ENCODE peak calls at places on chromosomes 11 and 22, in eight cellular contexts. L, S, Z, C, W, D, G and T are unnamed samples.

GRCh38 chr11:120774591-120775386 is 249.1 kb upstream of the TBCEL start:
- DNase-seq in L (no peak), S (no peak), Z (no peak), C (no peak), W (no peak), D (no peak), G (no peak), T (no peak)

GRCh38 chr11:96169250-96169649 is 173.7 kb downstream of the MAML2 start:
- DNase-seq in L (no peak), S (no peak), Z (no peak), C (no peak), W (no peak), D (no peak), G (no peak), T (no peak)

GRCh38 chr22:23113067-23113846 is 28.5 kb downstream of the RSPH14 start:
- DNase-seq in L (no peak), S (no peak), Z (no peak), C (no peak), W (peak), D (no peak), G (no peak), T (no peak)

GRCh38 chr22:39178206-39179111 is 26.0 kb upstream of the CBX7 start:
- DNase-seq in L (no peak), S (no peak), Z (no peak), C (peak), W (no peak), D (no peak), G (no peak), T (no peak)

GRCh38 chr11:10490032-10490397 is 35.0 kb downstream of the AMPD3 start:
- DNase-seq in L (no peak), S (no peak), Z (no peak), C (peak), W (no peak), D (no peak), G (no peak), T (no peak)

GRCh38 chr11:15969281-15969680 is 387.1 kb downstream of the SOX6 start:
- DNase-seq in L (peak), S (no peak), Z (no peak), C (no peak), W (peak), D (peak), G (no peak), T (peak)

GRCh38 chr11:76206327-76207081 is at the start of gene WNT11:
- DNase-seq in L (no peak), S (peak), Z (peak), C (no peak), W (no peak), D (no peak), G (peak), T (no peak)

GRCh38 chr22:17217179-17217578 is 2.1 kb downstream of the ADA2 start:
- DNase-seq in L (no peak), S (no peak), Z (peak), C (no peak), W (no peak), D (no peak), G (no peak), T (no peak)

GRCh38 chr22:26322179-26322905 is 106.7 kb upstream of the ASPHD2 start:
- DNase-seq in L (no peak), S (no peak), Z (no peak), C (no peak), W (peak), D (no peak), G (no peak), T (no peak)

GRCh38 chr11:35082322-35083180 is 56.4 kb upstream of the CD44 start:
- DNase-seq in L (peak), S (no peak), Z (peak), C (no peak), W (peak), D (peak), G (peak), T (peak)

GRCh38 chr22:35227248-35227647 is 30.0 kb upstream of the HMGXB4 start:
- DNase-seq in L (no peak), S (no peak), Z (no peak), C (no peak), W (no peak), D (no peak), G (no peak), T (no peak)

GRCh38 chr11:103961010-103961409 is 75.4 kb upstream of the DDI1 start:
- DNase-seq in L (no peak), S (no peak), Z (no peak), C (no peak), W (no peak), D (no peak), G (no peak), T (no peak)

GRCh38 chr11:67276821-67277230 is 10.6 kb downstream of the GRK2 start:
- DNase-seq in L (peak), S (no peak), Z (peak), C (no peak), W (no peak), D (no peak), G (peak), T (no peak)

GRCh38 chr11:133354069-133354468 is 178.2 kb downstream of the OPCML start:
- DNase-seq in L (no peak), S (no peak), Z (no peak), C (no peak), W (no peak), D (no peak), G (no peak), T (no peak)

GRCh38 chr22:50186789-50187523 is 1.2 kb downstream of the TRABD start:
- DNase-seq in L (peak), S (no peak), Z (peak), C (no peak), W (no peak), D (no peak), G (no peak), T (no peak)

GRCh38 chr11:78715639-78716311 is 141.1 kb upstream of the NARS2 start:
- DNase-seq in L (peak), S (peak), Z (no peak), C (no peak), W (peak), D (no peak), G (peak), T (peak)

DNA sequence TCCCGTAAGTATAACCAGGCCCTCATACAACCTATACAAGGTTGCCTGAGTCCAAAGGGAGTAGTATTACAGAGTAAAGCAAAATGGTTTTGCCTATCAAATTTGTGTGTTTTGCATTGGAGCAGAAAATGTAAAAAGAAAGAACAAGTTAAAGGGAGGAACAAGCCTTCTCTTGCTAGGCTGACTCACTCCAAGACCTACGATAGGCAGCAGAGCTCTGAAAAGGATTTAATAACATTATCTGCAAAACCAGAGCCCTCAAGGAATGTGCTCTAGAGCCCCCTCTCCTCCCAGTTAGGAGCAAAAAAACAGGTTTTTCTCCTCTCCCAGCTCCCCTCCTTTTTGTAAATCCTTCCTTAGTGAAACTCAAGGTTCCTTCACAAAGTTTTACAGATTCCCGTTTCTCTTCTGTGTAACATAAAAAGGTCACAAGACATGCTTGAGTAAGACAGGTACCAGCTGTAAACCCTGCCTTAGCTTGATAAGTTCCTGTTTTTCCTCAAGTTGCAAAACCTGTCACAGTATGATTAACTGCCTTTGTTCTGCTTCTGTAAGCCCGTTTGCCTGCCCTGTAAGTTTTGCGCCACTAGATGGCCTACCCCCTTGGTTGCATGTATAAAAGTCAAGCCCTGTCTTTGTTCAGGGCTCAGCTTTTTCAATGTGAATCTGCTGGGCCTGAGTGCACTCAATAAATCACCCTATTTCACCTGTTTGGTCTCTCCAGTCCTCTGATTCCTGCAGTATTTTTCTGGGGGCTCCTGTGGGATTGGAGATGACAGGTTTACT is 498.2 kb downstream of the KCNA4 start:
- DNase-seq in L (no peak), S (no peak), Z (no peak), C (no peak), W (no peak), D (no peak), G (no peak), T (no peak)
- TF ChIP-seq CTCF in L (no peak), S (peak), Z (no peak), C (peak), W (no peak), D (no peak), G (peak), T (peak)

DNA sequence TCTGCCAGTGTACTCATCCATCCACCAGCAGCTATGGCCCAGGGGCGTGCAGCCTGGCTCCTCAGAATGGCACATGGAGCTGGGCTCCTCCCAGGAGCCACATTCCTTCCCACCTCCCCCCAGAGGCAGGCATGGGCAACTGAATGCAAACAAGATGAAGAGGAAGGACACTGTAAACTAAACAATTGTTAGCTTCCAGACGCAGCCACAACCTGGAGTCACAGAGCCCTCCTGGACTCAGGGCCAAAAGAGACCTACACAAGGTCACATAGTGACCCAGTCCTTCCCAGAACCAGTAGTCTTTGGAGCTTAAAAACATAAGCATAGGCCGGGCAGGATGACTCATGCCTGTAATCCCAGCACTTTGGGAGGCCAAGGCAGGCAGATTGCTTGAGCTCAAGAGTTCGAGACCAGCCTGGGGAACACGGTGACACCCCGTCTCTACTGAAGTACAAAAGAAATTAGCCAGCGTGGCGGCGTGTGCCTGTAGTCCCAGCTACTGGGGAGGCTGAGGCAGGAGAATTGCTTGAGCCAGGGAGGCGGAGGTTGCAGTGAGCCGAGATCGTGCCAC is 30.7 kb upstream of the CLDN5 start:
- DNase-seq in L (no peak), S (no peak), Z (no peak), C (no peak), W (no peak), D (no peak), G (peak), T (no peak)
- TF ChIP-seq CTCF in L (no peak), S (peak), Z (no peak), C (peak), W (peak), D (no peak), G (no peak), T (no peak)

DNA sequence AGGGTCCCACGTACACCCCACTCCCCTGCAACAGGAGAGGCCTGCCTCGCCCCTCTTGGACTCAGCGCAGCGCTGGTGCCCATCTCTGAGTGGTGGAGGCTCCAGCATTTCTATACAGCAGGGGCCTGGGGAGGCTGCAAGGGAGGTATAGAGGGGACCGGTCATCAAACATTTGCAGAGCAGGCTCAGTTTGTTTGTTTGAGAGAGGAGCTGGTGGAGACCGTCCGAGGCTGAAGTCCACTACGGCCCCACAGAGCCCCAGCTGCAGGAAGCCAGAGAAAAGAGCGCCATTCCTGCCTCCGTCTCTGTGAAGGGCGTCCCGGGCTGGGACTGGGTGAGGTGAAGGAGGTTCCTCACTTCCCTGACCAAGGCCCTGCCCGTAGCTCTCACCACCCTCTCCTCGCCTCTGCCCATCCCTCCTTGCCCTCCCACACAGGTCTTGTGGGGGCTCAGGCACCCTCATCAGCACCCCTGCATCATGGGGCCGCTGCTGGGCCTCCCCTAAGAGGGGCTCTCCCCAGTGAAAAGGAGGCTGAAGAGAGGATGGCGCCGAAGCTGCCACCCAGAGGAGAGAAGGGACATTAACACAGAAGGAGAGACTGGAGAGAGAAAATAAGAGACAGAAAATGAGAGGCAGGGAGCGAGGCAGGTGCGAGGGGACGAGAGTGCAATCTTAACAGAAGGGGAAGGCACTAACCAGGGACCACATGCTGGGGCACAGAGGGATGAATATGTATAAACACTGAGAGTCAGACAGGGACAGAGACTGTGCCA is 24.6 kb downstream of the RPUSD4 start:
- DNase-seq in L (no peak), S (no peak), Z (no peak), C (no peak), W (no peak), D (no peak), G (no peak), T (no peak)
- TF ChIP-seq CTCF in L (no peak), S (peak), Z (no peak), C (peak), W (no peak), D (peak), G (no peak), T (no peak)

GRCh38 chr11:64849600-64850356 is 5.3 kb upstream of the CDC42BPG start:
- DNase-seq in L (no peak), S (no peak), Z (no peak), C (no peak), W (no peak), D (no peak), G (no peak), T (no peak)
- TF ChIP-seq CTCF in L (no peak), S (no peak), Z (no peak), C (no peak), W (no peak), D (no peak), G (no peak), T (no peak)

DNA sequence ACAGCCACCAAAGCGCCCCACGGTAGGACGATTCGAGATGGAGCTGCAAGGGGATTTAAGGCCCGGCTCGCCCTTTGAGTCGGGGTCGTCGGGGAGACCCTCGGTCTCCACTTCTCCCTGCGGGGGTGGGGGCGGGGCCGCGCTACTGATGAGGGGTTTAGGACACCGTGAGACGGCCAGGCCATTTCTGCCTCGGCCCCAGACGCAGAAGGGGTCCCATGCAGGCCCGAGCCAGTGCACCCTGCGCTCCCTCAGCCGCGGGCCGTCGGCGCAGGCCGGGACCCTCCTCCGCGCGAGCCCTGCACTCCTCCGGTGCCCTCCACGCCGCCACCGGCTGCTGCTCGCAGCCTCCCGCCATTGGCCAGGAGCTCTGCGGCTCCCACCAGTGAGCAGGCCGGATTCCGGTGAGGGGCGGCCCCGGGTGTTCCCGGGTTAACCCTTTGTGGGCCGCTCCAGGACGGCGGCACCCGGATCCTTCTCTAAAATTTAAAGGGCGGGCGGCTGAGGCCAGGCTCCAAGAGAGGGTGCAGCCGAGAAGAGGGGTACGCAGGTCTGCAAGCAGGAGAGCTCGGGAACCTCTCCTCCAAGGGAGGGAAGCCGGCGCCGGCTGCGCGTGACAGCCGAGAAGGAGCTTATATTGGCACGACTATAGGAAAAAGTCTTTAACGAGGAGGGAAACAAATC is 18.0 kb downstream of the CREB3L1 start:
- DNase-seq in L (peak), S (peak), Z (peak), C (peak), W (no peak), D (no peak), G (peak), T (no peak)
- TF ChIP-seq CTCF in L (no peak), S (peak), Z (no peak), C (peak), W (no peak), D (no peak), G (no peak), T (no peak)